ENCODE peak calls at places on chromosomes 1 and 21, in five cellular contexts. F is HEK293T, C is GM12878, J is HepG2, R is H1. U is an unnamed sample.

GRCh38 chr21:27320868-27321267 is 354.0 kb upstream of the ADAMTS5 start:
- DNase-seq in F (no peak), C (no peak), J (no peak), R (no peak), U (no peak)

GRCh38 chr1:114729782-114730181 is 13.2 kb upstream of the NRAS start:
- DNase-seq in F (no peak), C (no peak), J (no peak), R (no peak), U (no peak)

GRCh38 chr1:51877434-51878306 is 857 bp downstream of the NRDC start:
- DNase-seq in F (peak; percentile 12), C (no peak), J (no peak), R (no peak), U (peak; percentile 22)

GRCh38 chr21:46098303-46099141 is 610 bp downstream of the COL6A2 start:
- DNase-seq in F (no peak), C (no peak), J (no peak), R (peak; percentile 74), U (no peak)

GRCh38 chr1:186680031-186681012 is at the start of gene PTGS2:
- DNase-seq in F (peak; percentile 91), C (peak; percentile 25), J (no peak), R (peak; percentile 83), U (peak; percentile 90)

GRCh38 chr1:22808846-22809501 is 98.3 kb downstream of the EPHB2 start:
- DNase-seq in F (no peak), C (no peak), J (no peak), R (no peak), U (no peak)

GRCh38 chr1:63073530-63074306 is 248.6 kb upstream of the FOXD3 start:
- DNase-seq in F (no peak), C (no peak), J (no peak), R (peak; percentile 60), U (peak; percentile 11)

GRCh38 chr21:42233067-42233981 is 14.4 kb downstream of the ABCG1 start:
- DNase-seq in F (no peak), C (peak; percentile 82), J (peak; percentile 30), R (no peak), U (no peak)

GRCh38 chr1:20402585-20403422 is 83.2 kb downstream of the CAMK2N1 start:
- DNase-seq in F (no peak), C (no peak), J (no peak), R (no peak), U (no peak)

GRCh38 chr21:42460391-42461184 is 35.4 kb downstream of the RSPH1 start:
- DNase-seq in F (no peak), C (peak; percentile 83), J (no peak), R (no peak), U (no peak)

GRCh38 chr1:248243204-248243603 is 12.0 kb downstream of the OR2M4 start:
- DNase-seq in F (peak; percentile 43), C (peak; percentile 17), J (peak; percentile 12), R (peak; percentile 42), U (peak; percentile 51)

GRCh38 chr1:25628741-25629421 is 12.3 kb downstream of the MAN1C1 start:
- DNase-seq in F (no peak), C (no peak), J (no peak), R (no peak), U (no peak)

GRCh38 chr1:16605213-16605525 is 8.2 kb downstream of the NBPF1 start:
- DNase-seq in F (no peak), C (no peak), J (no peak), R (no peak), U (no peak)

DNA sequence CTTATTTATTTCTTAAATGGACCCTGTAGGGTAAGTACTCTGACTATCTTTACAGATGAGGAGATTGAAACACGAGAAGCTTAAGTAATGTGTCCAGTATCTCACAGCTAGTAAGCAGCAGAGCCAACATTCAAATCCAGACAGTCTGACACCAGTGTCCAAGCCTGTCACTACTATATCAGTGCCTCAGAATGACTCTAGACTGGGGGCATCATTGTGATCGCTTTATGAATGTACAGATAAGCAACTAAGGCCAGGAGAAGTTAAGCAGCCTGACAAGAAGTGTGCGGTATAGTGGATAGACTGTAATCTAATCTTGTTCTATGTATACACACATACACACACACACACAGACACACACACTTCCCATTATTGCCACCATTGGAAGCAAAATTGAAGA is 158.7 kb downstream of the NTNG1 start:
- DNase-seq in F (no peak), C (no peak), J (no peak), R (no peak), U (no peak)
- TF ChIP-seq SUZ12 in F (no peak), C (no peak), J (no peak), R (no peak), U (no peak)

GRCh38 chr1:8043621-8044020 is 17.5 kb upstream of the ERRFI1 start:
- DNase-seq in F (no peak), C (no peak), J (no peak), R (no peak), U (no peak)
- TF ChIP-seq SUZ12 in F (no peak), C (no peak), J (no peak), R (no peak), U (no peak)

GRCh38 chr1:3496916-3497315 is 42.5 kb downstream of the ARHGEF16 start:
- DNase-seq in F (no peak), C (no peak), J (no peak), R (no peak), U (no peak)

GRCh38 chr1:3495776-3496745 is 41.6 kb downstream of the ARHGEF16 start:
- DNase-seq in F (no peak), C (no peak), J (no peak), R (no peak), U (no peak)

GRCh38 chr1:3492545-3493246 is 38.2 kb downstream of the ARHGEF16 start:
- DNase-seq in F (no peak), C (no peak), J (no peak), R (no peak), U (no peak)

GRCh38 chr1:3497521-3497920 is 43.1 kb downstream of the ARHGEF16 start:
- DNase-seq in F (no peak), C (no peak), J (no peak), R (no peak), U (no peak)

DNA sequence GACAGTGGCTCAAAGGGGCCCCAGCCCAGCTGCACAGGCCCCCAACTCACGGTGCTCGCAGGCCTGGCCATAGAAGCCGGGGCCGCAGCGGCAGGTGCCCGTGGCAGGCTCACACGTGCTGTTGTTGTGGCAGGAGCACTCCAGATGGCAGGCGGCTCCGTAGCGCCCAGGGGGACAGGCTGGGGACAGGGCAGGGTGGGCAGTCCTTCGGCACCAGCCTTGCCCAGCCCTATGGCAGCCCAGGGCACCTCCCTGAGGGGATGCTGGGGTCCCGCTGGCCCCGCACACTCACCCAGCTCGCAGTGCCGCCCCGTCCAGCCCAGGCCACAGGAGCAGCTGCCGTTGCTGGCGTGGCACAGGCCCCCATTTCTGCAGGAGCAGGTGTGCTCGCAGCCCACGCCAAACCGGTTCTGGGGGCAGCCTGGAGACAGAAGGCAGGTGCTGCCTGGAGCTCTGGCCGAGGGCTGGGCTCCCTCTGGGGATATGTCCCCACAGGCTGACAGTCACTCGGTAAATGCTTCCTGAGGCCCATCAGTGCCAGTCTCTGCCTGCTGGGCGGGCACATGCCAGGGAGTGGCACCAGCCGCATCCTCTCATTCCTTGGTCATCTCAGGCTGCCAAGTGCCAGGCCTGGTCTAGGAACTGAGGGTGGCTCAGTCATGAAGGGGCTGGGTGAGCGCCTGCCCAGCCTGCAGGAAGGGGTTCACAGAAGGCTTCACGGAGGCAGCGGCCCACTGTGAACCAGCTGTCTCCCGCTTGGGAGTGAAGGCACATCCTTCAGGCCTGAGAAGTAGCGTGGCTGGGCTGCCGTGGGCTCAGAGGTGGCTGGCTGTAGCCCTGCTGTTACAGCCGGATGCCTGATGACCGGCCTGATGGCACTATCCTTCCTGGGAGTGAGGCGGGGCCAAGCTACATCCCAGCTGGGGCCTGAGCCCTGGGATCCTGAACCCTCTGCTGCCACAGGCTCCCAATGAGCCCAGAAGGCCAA is 40.1 kb downstream of the ARHGEF16 start:
- DNase-seq in F (no peak), C (no peak), J (no peak), R (no peak), U (no peak)
- TF ChIP-seq SUZ12 in F (no peak), C (no peak), J (no peak), R (no peak), U (no peak)

GRCh38 chr21:15752763-15753407 is 23.1 kb downstream of the USP25 start:
- DNase-seq in F (no peak), C (no peak), J (no peak), R (peak; percentile 86), U (peak; percentile 98)

GRCh38 chr21:15751561-15751960 is 21.8 kb downstream of the USP25 start:
- DNase-seq in F (no peak), C (no peak), J (no peak), R (no peak), U (no peak)

GRCh38 chr21:15751037-15751436 is 21.3 kb downstream of the USP25 start:
- DNase-seq in F (no peak), C (no peak), J (no peak), R (no peak), U (no peak)

GRCh38 chr21:15749868-15750174 is 20.0 kb downstream of the USP25 start:
- DNase-seq in F (no peak), C (no peak), J (no peak), R (no peak), U (no peak)

GRCh38 chr21:15749045-15749867 is 19.5 kb downstream of the USP25 start:
- DNase-seq in F (no peak), C (no peak), J (peak; percentile 48), R (no peak), U (no peak)
- TF ChIP-seq SUZ12 in F (no peak), C (no peak), J (no peak), R (no peak), U (no peak)

DNA sequence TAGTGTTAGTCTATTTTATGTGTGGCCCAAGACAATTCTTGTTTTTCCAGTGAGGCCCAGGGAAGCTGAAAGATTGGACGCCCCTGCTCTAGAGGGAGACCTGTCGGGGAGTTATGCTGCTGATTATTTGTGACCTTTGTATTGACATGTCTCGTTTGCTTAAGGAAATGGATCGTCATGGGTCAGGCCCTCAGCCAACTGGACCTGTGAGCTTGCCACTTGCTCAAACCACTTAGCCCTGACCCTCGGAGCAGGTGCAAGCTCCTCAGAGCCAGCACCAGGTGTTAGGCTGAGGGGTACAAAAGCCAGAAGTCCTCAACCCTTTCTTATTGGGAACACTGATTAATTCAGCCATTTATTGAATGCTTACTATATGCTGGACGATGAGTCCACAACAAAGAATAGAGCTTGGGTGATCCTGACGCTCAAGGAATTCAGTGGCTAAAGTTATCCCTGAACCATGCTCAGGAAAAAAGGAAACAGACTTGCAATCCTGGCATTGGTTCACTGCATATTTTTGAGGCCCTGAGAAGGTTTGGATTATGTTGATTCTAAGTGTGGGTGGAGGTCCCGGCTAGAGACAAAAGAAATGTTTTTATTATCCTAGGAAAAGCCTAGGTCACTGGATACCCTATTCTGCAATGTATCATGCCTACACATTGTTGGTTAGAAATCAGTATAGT is 19.0 kb downstream of the TGFB2 start:
- DNase-seq in F (no peak), C (no peak), J (peak; percentile 40), R (no peak), U (no peak)
- TF ChIP-seq SUZ12 in F (no peak), C (no peak), J (no peak), R (no peak), U (no peak)